ENCODE peak calls at places on chromosomes 1 and 21, in nine cellular contexts. U is T-helper 2 cell; Q is RKO; G is CD8-positive, alpha-beta T cell; H is T follicular helper cell; B is amygdala; S is IMR-90; F is left ventricle myocardium inferior; K is GM19239. D is an unnamed sample.
A peak's percentile ranks its signal among the peaks of the same experiment; 100 is the strongest.

GRCh38 chr1:161020573-161021167 is at the start of gene F11R:
- DNase-seq in H (no peak), K (no peak), Q (no peak), F (no peak), S (no peak), B (no peak), U (no peak), G (no peak), D (peak; percentile 83)

GRCh38 chr1:32353886-32354570 is 8.3 kb downstream of the FAM229A start:
- DNase-seq in Q (no peak), S (peak; percentile 85), F (peak; percentile 57), K (no peak), U (no peak), H (no peak), G (no peak), B (no peak), D (no peak)

GRCh38 chr21:25670726-25671125 is 31.7 kb downstream of the JAM2 start:
- DNase-seq in H (no peak), S (peak; percentile 30), F (no peak), K (no peak), Q (no peak), U (no peak), G (no peak), B (no peak), D (no peak)

GRCh38 chr1:26953374-26953773 is 6.9 kb downstream of the KDF1 start:
- DNase-seq in U (no peak), H (no peak), B (no peak), Q (no peak), K (no peak), F (no peak), S (no peak), G (no peak), D (no peak)

GRCh38 chr1:85344256-85344694 is 67.8 kb upstream of the BCL10 start:
- DNase-seq in G (no peak), Q (peak; percentile 65), S (peak; percentile 63), U (no peak), B (no peak), F (no peak), K (no peak), H (no peak), D (no peak)

GRCh38 chr1:43951021-43951985 is 4.6 kb downstream of the IPO13 start:
- DNase-seq in F (no peak), U (no peak), S (peak; percentile 35), H (no peak), G (no peak), K (no peak), Q (no peak), B (no peak), D (no peak)

GRCh38 chr21:41770901-41771624 is 4.2 kb upstream of the RIPK4 start:
- DNase-seq in Q (no peak), F (no peak), B (no peak), U (no peak), G (no peak), H (no peak), K (no peak), S (no peak), D (no peak)

GRCh38 chr1:44559361-44559760 is 114.9 kb downstream of the TMEM53 start:
- DNase-seq in G (no peak), B (no peak), Q (no peak), K (no peak), U (no peak), S (no peak), H (no peak), F (no peak), D (peak; percentile 65)

GRCh38 chr1:202266061-202266765 is 72.6 kb downstream of the LGR6 start:
- DNase-seq in G (no peak), U (no peak), S (no peak), F (no peak), B (no peak), Q (no peak), H (no peak), K (no peak), D (no peak)

GRCh38 chr1:6385673-6386191 is 7.8 kb downstream of the ACOT7 start:
- DNase-seq in Q (peak; percentile 66), U (no peak), B (peak; percentile 26), H (no peak), G (no peak), S (peak; percentile 76), F (peak; percentile 42), K (no peak), D (peak; percentile 73)

GRCh38 chr1:22132517-22133235 is 10.2 kb downstream of the WNT4 start:
- DNase-seq in S (peak; percentile 71), G (no peak), B (no peak), U (no peak), K (no peak), H (no peak), F (no peak), Q (peak; percentile 49), D (no peak)

GRCh38 chr1:247331172-247331525 is 518 bp downstream of the ZNF496 start:
- DNase-seq in B (peak; percentile 61), F (peak; percentile 77), S (peak; percentile 78), G (peak; percentile 27), H (peak; percentile 43), U (peak; percentile 79), K (peak; percentile 83), Q (peak; percentile 80), D (peak; percentile 94)

GRCh38 chr1:204029016-204029415 is 43.9 kb upstream of the SOX13 start:
- DNase-seq in H (no peak), Q (no peak), G (no peak), K (no peak), F (no peak), S (no peak), B (no peak), U (no peak), D (no peak)

D was measured in upper lobe of left lung.